ENCODE peak calls at places on chromosomes 12 and 14, in five cellular contexts. R, C, J, U and I are unnamed samples.

GRCh38 chr14:53034036-53034435 is 83.2 kb upstream of the FERMT2 start:
- DNase-seq in R (no peak), C (no peak), J (no peak), U (no peak), I (no peak)

GRCh38 chr12:82904219-82904795 is 217.6 kb downstream of the TMTC2 start:
- DNase-seq in R (no peak), C (no peak), J (no peak), U (no peak), I (no peak)

GRCh38 chr12:122190842-122191668 is 8.1 kb downstream of the LRRC43 start:
- DNase-seq in R (peak; percentile 51), C (no peak), J (peak; percentile 69), U (peak; percentile 17), I (peak; percentile 56)

GRCh38 chr14:64198486-64198885 is 95.7 kb downstream of the ESR2 start:
- DNase-seq in R (no peak), C (no peak), J (no peak), U (no peak), I (no peak)

GRCh38 chr12:2336409-2336829 is 283.6 kb downstream of the CACNA1C start:
- DNase-seq in R (no peak), C (no peak), J (no peak), U (no peak), I (no peak)

GRCh38 chr14:28298156-28298555 is 468.4 kb upstream of the FOXG1 start:
- DNase-seq in R (no peak), C (no peak), J (no peak), U (no peak), I (no peak)

GRCh38 chr12:7832059-7832696 is 40.5 kb downstream of the SLC2A14 start:
- DNase-seq in R (peak; percentile 36), C (no peak), J (peak; percentile 20), U (no peak), I (peak; percentile 7)

GRCh38 chr12:116876151-116876869 is 4.9 kb downstream of the HRK start:
- DNase-seq in R (no peak), C (no peak), J (no peak), U (no peak), I (no peak)

GRCh38 chr14:56081139-56081538 is 37.1 kb upstream of the PELI2 start:
- DNase-seq in R (no peak), C (no peak), J (no peak), U (no peak), I (no peak)

GRCh38 chr12:95605875-95606274 is 54.6 kb upstream of the USP44 start:
- DNase-seq in R (no peak), C (no peak), J (no peak), U (no peak), I (no peak)

GRCh38 chr12:53868516-53868986 is 70.1 kb upstream of the HOXC13 start:
- DNase-seq in R (no peak), C (no peak), J (no peak), U (no peak), I (no peak)

GRCh38 chr14:35854696-35855270 is 28.6 kb downstream of the BRMS1L start:
- DNase-seq in R (no peak), C (no peak), J (no peak), U (no peak), I (no peak)

GRCh38 chr14:76682367-76682766 is 78.9 kb upstream of the VASH1 start:
- DNase-seq in R (no peak), C (no peak), J (no peak), U (no peak), I (no peak)